ENCODE peak calls at places on chromosomes 3 and 15, in ten cellular contexts. S, M, I, Q, C, Z, P, F, W and E are unnamed samples.

GRCh38 chr3:136994772-136995516 is 37.2 kb downstream of the IL20RB start:
- DNase-seq in F (no peak), I (peak), Q (no peak), M (no peak), W (peak), S (peak), C (peak), Z (peak), P (no peak), E (peak)

GRCh38 chr3:165210132-165210531 is 13.9 kb upstream of the SLITRK3 start:
- DNase-seq in I (no peak), F (no peak), Z (no peak), M (no peak), W (peak), P (no peak), C (no peak), S (no peak), Q (no peak), E (no peak)

GRCh38 chr15:70259030-70259424 is 161.3 kb upstream of the TLE3 start:
- DNase-seq in P (peak), C (no peak), W (peak), Q (peak), Z (no peak), F (peak), M (no peak), S (peak), I (peak), E (peak)

GRCh38 chr15:100863406-100864198 is 16.0 kb upstream of the ALDH1A3 start:
- DNase-seq in S (no peak), C (no peak), M (no peak), Z (no peak), W (no peak), P (no peak), Q (no peak), F (peak), I (no peak), E (no peak)

GRCh38 chr15:45891766-45892165 is 256.9 kb downstream of the SQOR start:
- DNase-seq in I (no peak), M (no peak), W (peak), S (no peak), Q (no peak), P (no peak), F (no peak), Z (no peak), C (no peak), E (peak)

GRCh38 chr3:187896664-187897063 is 151.4 kb upstream of the BCL6 start:
- DNase-seq in Q (no peak), M (no peak), S (no peak), W (no peak), P (no peak), Z (no peak), I (no peak), F (no peak), C (no peak), E (no peak)

GRCh38 chr3:77411990-77412389 is 372.1 kb downstream of the ROBO2 start:
- DNase-seq in P (no peak), I (no peak), Z (peak), F (no peak), C (no peak), W (peak), S (no peak), Q (no peak), M (no peak), E (no peak)

GRCh38 chr3:12759693-12760565 is 870 bp upstream of the TMEM40 start:
- DNase-seq in Q (no peak), S (no peak), W (no peak), I (no peak), P (no peak), M (no peak), C (no peak), Z (no peak), F (no peak), E (no peak)

GRCh38 chr3:30658328-30659052 is 52.1 kb downstream of the TGFBR2 start:
- DNase-seq in M (no peak), W (peak), P (no peak), F (peak), Z (no peak), I (no peak), C (no peak), S (no peak), Q (peak), E (no peak)

GRCh38 chr3:108250626-108251025 is 28.4 kb upstream of the IFT57 start:
- DNase-seq in P (no peak), S (no peak), C (no peak), Z (no peak), I (no peak), W (no peak), Q (no peak), F (peak), M (no peak), E (no peak)

GRCh38 chr15:40567111-40567510 is 2.0 kb upstream of the RPUSD2 start:
- DNase-seq in M (no peak), Q (no peak), S (no peak), P (no peak), C (no peak), F (peak), I (no peak), Z (no peak), W (no peak), E (no peak)

GRCh38 chr3:28544831-28545230 is 196.2 kb upstream of the AZI2 start:
- DNase-seq in F (no peak), M (no peak), I (no peak), C (no peak), Z (no peak), S (no peak), W (no peak), P (no peak), Q (no peak), E (no peak)

GRCh38 chr3:177615015-177615414 is 417.7 kb upstream of the TBL1XR1 start:
- DNase-seq in F (peak), Q (no peak), W (peak), C (peak), Z (peak), I (peak), P (no peak), M (peak), S (peak), E (peak)

GRCh38 chr3:67522081-67522480 is 132.3 kb downstream of the SUCLG2 start:
- DNase-seq in S (no peak), M (no peak), I (no peak), C (no peak), Q (no peak), P (no peak), F (no peak), W (no peak), Z (no peak), E (no peak)

GRCh38 chr15:47586653-47587224 is 130.6 kb upstream of the SEMA6D start:
- DNase-seq in I (no peak), M (no peak), W (no peak), S (no peak), P (no peak), Z (no peak), Q (no peak), C (no peak), F (no peak), E (no peak)

GRCh38 chr15:63655683-63656372 is 58.6 kb downstream of the FBXL22 start:
- DNase-seq in Q (no peak), F (no peak), I (no peak), W (no peak), P (no peak), S (no peak), M (no peak), Z (no peak), C (no peak), E (peak)

GRCh38 chr3:20822251-20822650 is 636.2 kb upstream of the SGO1 start:
- DNase-seq in M (no peak), F (no peak), Q (no peak), P (no peak), W (no peak), C (no peak), S (no peak), I (no peak), Z (no peak), E (no peak)

GRCh38 chr15:34206016-34206415 is 3.9 kb downstream of the KATNBL1 start:
- DNase-seq in I (no peak), P (no peak), Z (no peak), M (no peak), Q (no peak), S (no peak), F (no peak), C (no peak), W (peak), E (no peak)

GRCh38 chr3:151109401-151109800 is 23.9 kb downstream of the MED12L start:
- DNase-seq in C (no peak), M (no peak), Q (no peak), W (no peak), S (no peak), I (no peak), P (no peak), Z (no peak), F (no peak), E (no peak)

GRCh38 chr15:42973114-42973513 is 52.5 kb upstream of the TTBK2 start:
- DNase-seq in I (no peak), Z (no peak), F (no peak), M (no peak), P (no peak), C (no peak), W (no peak), Q (no peak), S (no peak), E (no peak)

GRCh38 chr3:184505053-184505452 is 56.5 kb upstream of the EPHB3 start:
- DNase-seq in F (no peak), P (no peak), M (no peak), W (no peak), S (no peak), Z (peak), I (no peak), C (no peak), Q (no peak), E (no peak)

GRCh38 chr3:53109190-53109589 is 21.0 kb downstream of the RFT1 start:
- DNase-seq in Q (no peak), W (peak), P (no peak), S (no peak), C (no peak), F (no peak), M (no peak), I (no peak), Z (peak), E (no peak)

GRCh38 chr3:72213296-72214064 is 428.5 kb upstream of the PROK2 start:
- DNase-seq in M (no peak), I (no peak), W (no peak), C (no peak), Z (no peak), S (no peak), Q (no peak), P (no peak), F (no peak), E (no peak)

GRCh38 chr3:47440131-47440530 is 35.6 kb downstream of the SCAP start:
- DNase-seq in W (no peak), F (peak), I (no peak), C (no peak), S (no peak), Q (no peak), P (peak), M (peak), Z (no peak), E (no peak)

GRCh38 chr3:197083486-197083885 is 53.9 kb upstream of the MELTF start:
- DNase-seq in M (no peak), I (no peak), W (peak), Q (no peak), S (no peak), F (peak), P (no peak), Z (peak), C (no peak), E (no peak)

GRCh38 chr3:43726511-43726910 is 35.8 kb downstream of the ABHD5 start:
- DNase-seq in I (no peak), W (no peak), F (no peak), S (no peak), P (no peak), Q (no peak), M (no peak), C (no peak), Z (no peak), E (no peak)

GRCh38 chr3:48502728-48503168 is 1.2 kb downstream of the SHISA5 start:
- DNase-seq in C (peak), Z (no peak), S (no peak), I (peak), M (no peak), P (no peak), F (no peak), W (no peak), Q (no peak), E (peak)

GRCh38 chr3:10400050-10400748 is 79.3 kb upstream of the SEC13 start:
- DNase-seq in Q (no peak), I (no peak), Z (no peak), P (no peak), C (no peak), M (no peak), S (no peak), W (no peak), F (no peak), E (no peak)

GRCh38 chr15:63941698-63942465 is 104.4 kb downstream of the DAPK2 start:
- DNase-seq in I (no peak), W (no peak), M (peak), C (no peak), Z (no peak), Q (no peak), F (no peak), S (no peak), P (no peak), E (no peak)

GRCh38 chr3:87311309-87311708 is 34.9 kb upstream of the POU1F1 start:
- DNase-seq in I (no peak), C (no peak), S (no peak), W (peak), Q (no peak), P (no peak), Z (no peak), F (no peak), M (no peak), E (no peak)

GRCh38 chr3:87305517-87305916 is 29.1 kb upstream of the POU1F1 start:
- DNase-seq in F (no peak), M (no peak), I (no peak), S (no peak), P (no peak), Z (no peak), W (no peak), C (no peak), Q (no peak), E (no peak)

GRCh38 chr3:87313641-87314040 is 37.3 kb upstream of the POU1F1 start:
- DNase-seq in S (no peak), Z (no peak), I (no peak), F (no peak), Q (no peak), C (no peak), M (no peak), W (no peak), P (no peak), E (no peak)

GRCh38 chr3:87309601-87310000 is 33.2 kb upstream of the POU1F1 start:
- DNase-seq in Q (no peak), Z (no peak), S (peak), W (no peak), P (no peak), F (no peak), C (no peak), M (no peak), I (no peak), E (no peak)

DNA sequence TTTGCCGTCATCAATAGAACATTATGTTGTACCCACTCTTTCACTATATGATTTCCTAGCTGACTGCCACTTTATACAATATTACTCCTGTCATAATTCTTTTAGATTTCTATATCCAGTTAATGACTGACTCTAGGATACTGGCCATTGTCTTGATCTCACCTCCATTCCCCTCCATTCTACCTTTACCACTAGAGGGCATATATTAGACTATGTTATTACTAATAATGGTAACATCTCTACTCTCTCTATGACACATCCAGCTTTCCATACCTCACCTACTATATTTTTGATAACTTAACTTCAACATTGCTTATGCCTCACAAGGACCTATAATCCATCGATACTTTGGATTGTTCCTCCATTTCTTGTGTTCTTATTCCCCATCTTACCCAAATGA is 31.4 kb upstream of the POU1F1 start:
- DNase-seq in Z (no peak), I (no peak), C (no peak), M (no peak), W (no peak), Q (no peak), P (no peak), F (no peak), S (no peak), E (no peak)
- TF ChIP-seq CTCF in Z (no peak), I (no peak), C (no peak), M (peak), W (peak), Q (peak), P (peak), F (no peak), S (no peak), E (no peak)

DNA sequence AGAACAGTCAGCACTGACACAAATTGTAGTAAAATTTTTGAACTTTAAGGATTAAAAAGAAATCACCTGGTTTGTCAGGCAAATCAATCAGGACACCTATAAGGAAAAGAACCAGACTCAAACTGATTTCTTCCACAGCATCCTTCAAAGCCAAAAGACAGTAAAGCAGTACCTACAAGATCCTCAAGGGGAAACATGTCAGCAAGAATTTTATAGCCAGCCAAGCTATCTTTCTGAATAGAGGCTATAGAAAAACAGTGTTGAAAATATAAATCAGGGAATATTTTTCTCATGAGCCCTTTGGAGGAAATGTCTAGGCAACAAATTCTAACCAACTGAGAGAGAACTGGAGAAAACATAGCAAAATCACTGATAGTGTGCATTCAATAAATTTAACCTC is 301.4 kb upstream of the UBE2E2 start:
- DNase-seq in Q (no peak), F (no peak), W (no peak), I (no peak), P (no peak), C (no peak), S (no peak), M (no peak), Z (no peak), E (no peak)
- TF ChIP-seq CTCF in Q (peak), F (no peak), W (no peak), I (no peak), P (no peak), C (no peak), S (no peak), M (no peak), Z (no peak), E (no peak)

GRCh38 chr15:91853968-91854943 is 748 bp downstream of the SLCO3A1 start:
- DNase-seq in M (peak), Q (no peak), P (peak), W (no peak), I (peak), F (peak), C (no peak), S (peak), Z (no peak), E (peak)
- TF ChIP-seq CTCF in M (peak), Q (no peak), P (peak), W (peak), I (peak), F (no peak), C (no peak), S (no peak), Z (no peak), E (no peak)

GRCh38 chr15:26214290-26214689 is 351.2 kb upstream of the ATP10A start:
- DNase-seq in W (no peak), M (no peak), Z (no peak), I (no peak), C (no peak), F (no peak), Q (no peak), S (no peak), P (no peak), E (no peak)
- TF ChIP-seq CTCF in W (no peak), M (no peak), Z (no peak), I (no peak), C (no peak), F (no peak), Q (no peak), S (no peak), P (no peak), E (no peak)

GRCh38 chr3:159482241-159483031 is 506.2 kb upstream of the IL12A start:
- DNase-seq in F (no peak), S (no peak), I (no peak), Z (no peak), M (no peak), Q (no peak), W (no peak), P (no peak), C (no peak), E (no peak)

GRCh38 chr3:159487304-159487703 is 501.3 kb upstream of the IL12A start:
- DNase-seq in P (no peak), W (no peak), Q (no peak), S (no peak), Z (no peak), F (no peak), C (no peak), M (no peak), I (no peak), E (no peak)

GRCh38 chr3:159488657-159489056 is 500.0 kb upstream of the IL12A start:
- DNase-seq in F (no peak), I (no peak), W (no peak), C (no peak), M (no peak), S (no peak), Q (no peak), P (no peak), Z (no peak), E (no peak)

DNA sequence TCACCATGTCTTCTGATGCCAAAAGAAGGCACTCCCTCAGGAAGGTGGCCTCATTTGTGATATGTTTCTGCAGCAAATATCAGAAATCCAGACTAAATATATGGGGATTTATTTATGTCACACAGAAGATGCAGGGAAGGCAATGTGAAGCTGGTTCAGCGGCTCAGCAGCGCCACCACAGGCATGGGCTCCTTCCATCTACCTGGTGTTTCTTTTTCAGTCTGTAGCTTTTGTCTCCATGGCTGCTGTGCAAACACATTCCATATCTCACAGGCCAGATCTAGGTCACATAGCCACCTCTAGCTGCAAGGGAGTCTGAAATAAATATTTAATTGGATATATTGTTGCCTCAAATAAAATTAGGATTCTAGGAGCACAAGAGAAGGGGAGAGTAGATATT is 502.1 kb upstream of the IL12A start:
- DNase-seq in Z (no peak), W (peak), S (no peak), P (no peak), Q (peak), F (peak), C (no peak), I (no peak), M (no peak), E (no peak)
- TF ChIP-seq CTCF in Z (peak), W (peak), S (no peak), P (peak), Q (peak), F (peak), C (no peak), I (no peak), M (peak), E (no peak)

GRCh38 chr3:49939858-49940666 is at the start of gene RBM6:
- DNase-seq in Z (peak), I (peak), Q (peak), P (peak), C (peak), S (peak), F (peak), W (peak), M (peak), E (peak)
- TF ChIP-seq CTCF in Z (no peak), I (peak), Q (no peak), P (no peak), C (no peak), S (no peak), F (no peak), W (peak), M (no peak), E (no peak)

DNA sequence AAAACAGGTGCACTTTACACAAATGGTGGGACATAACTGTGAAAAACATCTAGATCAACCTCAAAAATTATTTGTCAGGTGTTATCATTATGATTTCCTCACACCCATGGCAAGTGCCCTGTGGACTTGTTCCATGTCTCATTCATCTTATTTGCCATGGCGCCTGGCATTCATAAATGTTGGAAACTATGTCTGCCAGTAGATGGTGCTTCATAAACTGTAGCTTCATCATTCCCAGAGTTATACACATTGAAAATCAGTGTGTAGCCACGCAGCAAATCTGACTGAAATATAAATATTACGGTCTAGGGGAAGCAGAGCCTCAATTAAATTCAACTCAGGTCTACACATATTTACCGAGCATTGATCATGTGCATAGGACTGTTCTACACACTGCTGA is 90.7 kb downstream of the IMPG2 start:
- DNase-seq in I (no peak), Z (no peak), S (no peak), Q (no peak), W (peak), M (no peak), P (no peak), C (no peak), F (no peak), E (no peak)
- TF ChIP-seq CTCF in I (no peak), Z (peak), S (no peak), Q (no peak), W (peak), M (peak), P (peak), C (no peak), F (no peak), E (no peak)